ENCODE peak calls at places on chromosomes 13 and 19, in six cellular contexts. K is activated naive CD8-positive, alpha-beta T cell treated with anti-CD3 and anti-CD28 coated beads for 36 hours; F is iris pigment epithelial cell; G is activated naive CD4-positive, alpha-beta T cell; M is HEK293T; O is T-helper 1 cell. H is an unnamed sample.

GRCh38 chr19:33241530-33242101 is 16.0 kb upstream of the SLC7A10 start:
- DNase-seq in K (no peak), F (no peak), G (no peak), M (peak), O (no peak), H (no peak)

GRCh38 chr13:65497265-65497664 is 1732.9 kb downstream of the PCDH9 start:
- DNase-seq in K (no peak), F (peak), G (no peak), M (no peak), O (no peak), H (no peak)

GRCh38 chr13:26971990-26972888 is 199.4 kb downstream of the USP12 start:
- DNase-seq in K (peak), F (peak), G (no peak), M (no peak), O (no peak), H (no peak)

GRCh38 chr19:40744554-40745401 is 5.5 kb downstream of the ACTMAP start:
- DNase-seq in K (peak), F (no peak), G (no peak), M (no peak), O (no peak), H (no peak)

GRCh38 chr19:36051236-36051635 is 2.8 kb downstream of the THAP8 start:
- DNase-seq in K (no peak), F (peak), G (no peak), M (no peak), O (no peak), H (no peak)

GRCh38 chr13:42740753-42741152 is 40.6 kb upstream of the FAM216B start:
- DNase-seq in K (no peak), F (peak), G (no peak), M (no peak), O (no peak), H (no peak)

GRCh38 chr13:110913911-110914292 is 967 bp downstream of the ANKRD10 start:
- DNase-seq in K (no peak), F (peak), G (no peak), M (no peak), O (no peak), H (no peak)

GRCh38 chr19:4759388-4760284 is 31.9 kb upstream of the FEM1A start:
- DNase-seq in K (peak), F (peak), G (peak), M (peak), O (peak), H (peak)

GRCh38 chr13:34420975-34421719 is 520.9 kb upstream of the NBEA start:
- DNase-seq in K (no peak), F (no peak), G (no peak), M (no peak), O (no peak), H (no peak)

GRCh38 chr19:1247747-1248453 is 483 bp upstream of the MIDN start:
- DNase-seq in K (peak), F (peak), G (peak), M (no peak), O (peak), H (peak)

GRCh38 chr19:44807652-44808462 is 1.0 kb upstream of the BCAM start:
- DNase-seq in K (no peak), F (no peak), G (no peak), M (no peak), O (no peak), H (no peak)

GRCh38 chr13:106561551-106562170 is 6.3 kb downstream of the ARGLU1 start:
- DNase-seq in K (peak), F (peak), G (no peak), M (no peak), O (peak), H (no peak)

GRCh38 chr13:100423375-100423774 is 165.2 kb downstream of the GGACT start:
- DNase-seq in K (no peak), F (peak), G (no peak), M (no peak), O (no peak), H (no peak)

GRCh38 chr19:9797871-9798270 is 21.0 kb downstream of the FBXL12 start:
- DNase-seq in K (no peak), F (no peak), G (no peak), M (no peak), O (no peak), H (no peak)

GRCh38 chr19:28472843-28473242 is 740.1 kb downstream of the UQCRFS1 start:
- DNase-seq in K (no peak), F (no peak), G (no peak), M (no peak), O (no peak), H (peak)

GRCh38 chr13:111068009-111068350 is 47.1 kb upstream of the ARHGEF7 start:
- DNase-seq in K (no peak), F (no peak), G (no peak), M (no peak), O (no peak), H (no peak)

GRCh38 chr13:100098445-100099116 is 9.7 kb downstream of the PCCA start:
- DNase-seq in K (no peak), F (no peak), G (no peak), M (no peak), O (no peak), H (no peak)

GRCh38 chr13:113599396-113599795 is 14.8 kb downstream of the TFDP1 start:
- DNase-seq in K (no peak), F (no peak), G (no peak), M (no peak), O (no peak), H (no peak)

H was measured in tibial artery.